ENCODE peak calls at places on chromosomes 7 and 10, in nine cellular contexts. J is spleen, I is Peyer's patch, L is prostate gland, T is H1, S is upper lobe of left lung, K is IMR-90, F is adrenal gland, G is K562. W is an unnamed sample. For H3K36me3, the result is how much of the 10 kb centered on the place peaks cover.

GRCh38 chr10:79239275-79239779 is 107.9 kb upstream of the PPIF start:
- DNase-seq in L (no peak), T (peak), F (peak), J (peak), K (peak), G (peak), S (peak), I (no peak), W (peak)

GRCh38 chr10:45160266-45160665 is 155.1 kb downstream of the OR13A1 start:
- DNase-seq in I (no peak), G (no peak), K (peak), F (no peak), L (no peak), J (no peak), S (no peak), T (no peak), W (no peak)

GRCh38 chr10:48649349-48649944 is 35.2 kb upstream of the WDFY4 start:
- DNase-seq in K (no peak), I (no peak), G (no peak), S (no peak), J (no peak), F (no peak), L (no peak), T (peak), W (no peak)

GRCh38 chr10:21364196-21365114 is 161.0 kb downstream of the SKIDA1 start:
- DNase-seq in I (no peak), S (no peak), G (no peak), T (peak), F (no peak), K (peak), L (no peak), J (no peak), W (no peak)

GRCh38 chr10:58967551-58968418 is 208.7 kb upstream of the PHYHIPL start:
- DNase-seq in F (no peak), K (no peak), I (peak), G (no peak), L (peak), J (no peak), S (no peak), T (peak), W (no peak)

GRCh38 chr7:118372530-118372929 is 148.0 kb downstream of the ANKRD7 start:
- DNase-seq in T (no peak), F (no peak), J (no peak), G (peak), L (no peak), K (no peak), I (no peak), S (no peak), W (no peak)

GRCh38 chr10:52568309-52568708 is 204.3 kb downstream of the MBL2 start:
- DNase-seq in F (no peak), T (no peak), K (peak), J (no peak), L (no peak), I (no peak), S (no peak), G (no peak), W (no peak)

GRCh38 chr7:28142650-28143049 is 37.9 kb downstream of the JAZF1 start:
- DNase-seq in L (no peak), I (no peak), F (no peak), K (no peak), T (no peak), G (no peak), S (no peak), J (no peak), W (no peak)

GRCh38 chr10:69572159-69573055 is 815 bp downstream of the NEUROG3 start:
- DNase-seq in G (no peak), K (peak), I (no peak), L (no peak), S (no peak), T (peak), J (no peak), F (no peak), W (no peak)

GRCh38 chr10:74282151-74282852 is 131.3 kb downstream of the ADK start:
- DNase-seq in K (peak), L (no peak), S (no peak), F (no peak), T (no peak), J (no peak), G (no peak), I (no peak), W (no peak)

GRCh38 chr7:78576196-78576595 is 777.6 kb downstream of the PHTF2 start:
- DNase-seq in F (no peak), I (no peak), L (no peak), T (no peak), K (peak), S (no peak), J (no peak), G (no peak), W (no peak)

GRCh38 chr7:132947011-132947410 is 134.9 kb downstream of the CHCHD3 start:
- DNase-seq in S (no peak), T (no peak), G (no peak), I (no peak), F (no peak), K (no peak), J (no peak), L (no peak), W (no peak)

GRCh38 chr7:115906690-115907089 is 123.9 kb downstream of the TFEC start:
- DNase-seq in K (no peak), J (no peak), T (no peak), F (no peak), L (no peak), I (no peak), S (no peak), G (no peak), W (no peak)

GRCh38 chr10:71033396-71033980 is 145.1 kb upstream of the PCBD1 start:
- DNase-seq in F (no peak), J (peak), S (no peak), I (peak), K (no peak), G (no peak), T (no peak), L (no peak), W (no peak)

GRCh38 chr10:4549254-4549653 is 276.8 kb upstream of the AKR1E2 start:
- DNase-seq in T (no peak), S (no peak), G (peak), I (no peak), F (no peak), L (no peak), J (no peak), K (no peak), W (no peak)

GRCh38 chr10:73788864-73789658 is 3.7 kb downstream of the ZSWIM8 start:
- DNase-seq in K (no peak), G (no peak), F (no peak), J (no peak), L (no peak), T (no peak), I (no peak), S (no peak), W (no peak)

GRCh38 chr7:41567350-41568114 is 135.4 kb downstream of the INHBA start:
- DNase-seq in I (no peak), J (no peak), F (no peak), S (no peak), T (no peak), G (no peak), K (peak), L (no peak), W (no peak)

GRCh38 chr7:118288098-118288497 is 63.6 kb downstream of the ANKRD7 start:
- DNase-seq in J (no peak), F (no peak), K (no peak), L (no peak), G (no peak), I (no peak), S (no peak), T (no peak), W (no peak)

GRCh38 chr7:14839307-14839706 is 63.2 kb downstream of the DGKB start:
- DNase-seq in F (no peak), G (no peak), I (no peak), K (no peak), S (no peak), L (no peak), T (no peak), J (no peak), W (no peak)

GRCh38 chr10:92891885-92892705 is 43.8 kb downstream of the EXOC6 start:
- DNase-seq in L (peak), F (peak), K (peak), G (peak), S (no peak), I (peak), T (no peak), J (no peak), W (no peak)

GRCh38 chr7:158805937-158806336 is 23.4 kb downstream of the ESYT2 start:
- DNase-seq in J (no peak), G (no peak), L (no peak), I (no peak), S (no peak), T (peak), K (no peak), F (no peak), W (no peak)

GRCh38 chr7:23205861-23206510 is 24.1 kb downstream of the NUP42 start:
- DNase-seq in G (no peak), F (no peak), J (no peak), T (no peak), K (no peak), L (no peak), S (no peak), I (no peak), W (no peak)

GRCh38 chr10:45408421-45409319 is 34.7 kb downstream of the ALOX5 start:
- DNase-seq in I (no peak), K (no peak), S (no peak), T (no peak), F (no peak), J (peak), L (no peak), G (peak), W (no peak)

GRCh38 chr7:147498081-147498480 is 1092.5 kb upstream of the C7orf33 start:
- DNase-seq in G (no peak), T (no peak), S (no peak), K (peak), I (no peak), F (no peak), J (no peak), L (no peak), W (no peak)

GRCh38 chr10:107436568-107436967 is 272.1 kb upstream of the SORCS1 start:
- DNase-seq in K (no peak), T (no peak), G (no peak), S (no peak), J (no peak), F (no peak), L (no peak), I (no peak), W (no peak)

GRCh38 chr10:85614981-85615380 is 751.6 kb downstream of the GRID1 start:
- DNase-seq in T (peak), F (no peak), G (no peak), J (no peak), L (no peak), S (no peak), K (no peak), I (no peak), W (no peak)

GRCh38 chr7:133386204-133386603 is 133.3 kb downstream of the EXOC4 start:
- DNase-seq in T (no peak), G (no peak), L (no peak), F (no peak), I (no peak), S (no peak), K (no peak), J (no peak), W (no peak)

GRCh38 chr10:92699518-92700272 is 9.9 kb downstream of the HHEX start:
- DNase-seq in L (no peak), K (peak), F (peak), G (peak), S (peak), I (no peak), J (peak), T (peak), W (no peak)

GRCh38 chr10:34748357-34748756 is 66.7 kb downstream of the PARD3 start:
- DNase-seq in I (no peak), T (no peak), K (no peak), F (no peak), L (no peak), G (no peak), J (no peak), S (no peak), W (no peak)

GRCh38 chr10:30038961-30039536 is 20.3 kb downstream of the JCAD start:
- DNase-seq in K (no peak), G (no peak), J (no peak), F (no peak), I (no peak), S (no peak), T (no peak), L (no peak), W (no peak)

GRCh38 chr10:43793714-43794113 is 145.0 kb upstream of the ZNF32 start:
- DNase-seq in J (no peak), F (no peak), L (no peak), I (no peak), K (peak), T (no peak), S (no peak), G (no peak), W (no peak)

GRCh38 chr10:75283150-75284096 is 47.7 kb upstream of the COMTD1 start:
- DNase-seq in F (peak), G (peak), T (peak), L (peak), I (no peak), J (no peak), K (peak), S (no peak), W (no peak)

GRCh38 chr10:114271014-114271778 is 32.1 kb downstream of the VWA2 start:
- DNase-seq in I (no peak), F (no peak), S (no peak), L (peak), K (no peak), J (no peak), T (no peak), G (no peak), W (no peak)

GRCh38 chr7:71904486-71904885 is 507.7 kb downstream of the CALN1 start:
- DNase-seq in S (no peak), T (no peak), J (no peak), I (no peak), F (no peak), K (no peak), G (no peak), L (no peak), W (no peak)

GRCh38 chr7:117095055-117095454 is 141.8 kb downstream of the ST7 start:
- DNase-seq in J (no peak), I (no peak), K (no peak), G (no peak), L (no peak), S (no peak), T (no peak), F (no peak), W (no peak)

GRCh38 chr7:102286237-102287081 is at the start of gene SH2B2:
- DNase-seq in L (peak), G (peak), I (peak), T (peak), F (peak), S (peak), K (peak), J (peak), W (peak)

GRCh38 chr7:29270579-29270978 is 76.0 kb downstream of the CHN2 start:
- DNase-seq in S (no peak), F (no peak), J (no peak), G (no peak), L (no peak), K (no peak), T (no peak), I (no peak), W (no peak)

GRCh38 chr7:148436571-148436970 is 154.0 kb upstream of the C7orf33 start:
- DNase-seq in G (no peak), F (no peak), I (no peak), J (no peak), S (no peak), L (no peak), K (no peak), T (no peak), W (no peak)

DNA sequence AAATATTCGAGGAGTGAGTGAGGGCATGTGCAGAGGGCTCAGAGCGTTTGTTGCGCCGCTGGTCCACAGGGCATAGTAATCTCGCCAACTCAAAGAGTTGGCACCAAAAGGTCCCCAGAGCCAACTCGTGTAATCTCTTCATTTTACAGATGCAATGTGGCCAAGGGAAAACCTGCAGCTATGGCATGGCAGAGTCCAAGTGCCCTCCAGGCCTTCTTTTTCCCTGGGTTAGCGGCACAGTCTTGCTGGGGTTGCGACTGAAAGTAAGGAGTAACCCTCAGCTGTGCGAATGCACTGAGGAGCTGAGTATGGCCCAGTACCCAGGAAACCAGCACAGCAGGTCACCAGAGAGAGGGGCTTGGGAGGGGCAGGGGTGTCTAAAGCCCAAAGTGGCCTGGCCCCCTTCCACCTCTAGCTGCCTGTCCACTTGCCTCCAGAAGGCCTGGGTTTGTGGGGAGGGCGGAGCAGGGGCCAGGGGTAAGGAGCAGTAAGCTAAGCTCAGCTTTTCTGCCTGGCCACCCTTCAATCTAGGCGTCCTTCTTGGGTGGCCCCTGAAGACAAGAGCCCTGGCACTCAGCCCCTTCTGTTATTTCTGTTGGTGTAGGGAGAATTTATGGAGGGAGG is 3.3 kb upstream of the GAD2 start:
- DNase-seq in J (no peak), L (no peak), T (peak), K (no peak), S (no peak), F (no peak), G (no peak), I (no peak), W (no peak)
- H3K4me3 ChIP-seq in J (no peak), L (no peak), T (no peak), K (no peak), S (no peak), F (no peak), G (no peak), I (no peak), W (no peak)

DNA sequence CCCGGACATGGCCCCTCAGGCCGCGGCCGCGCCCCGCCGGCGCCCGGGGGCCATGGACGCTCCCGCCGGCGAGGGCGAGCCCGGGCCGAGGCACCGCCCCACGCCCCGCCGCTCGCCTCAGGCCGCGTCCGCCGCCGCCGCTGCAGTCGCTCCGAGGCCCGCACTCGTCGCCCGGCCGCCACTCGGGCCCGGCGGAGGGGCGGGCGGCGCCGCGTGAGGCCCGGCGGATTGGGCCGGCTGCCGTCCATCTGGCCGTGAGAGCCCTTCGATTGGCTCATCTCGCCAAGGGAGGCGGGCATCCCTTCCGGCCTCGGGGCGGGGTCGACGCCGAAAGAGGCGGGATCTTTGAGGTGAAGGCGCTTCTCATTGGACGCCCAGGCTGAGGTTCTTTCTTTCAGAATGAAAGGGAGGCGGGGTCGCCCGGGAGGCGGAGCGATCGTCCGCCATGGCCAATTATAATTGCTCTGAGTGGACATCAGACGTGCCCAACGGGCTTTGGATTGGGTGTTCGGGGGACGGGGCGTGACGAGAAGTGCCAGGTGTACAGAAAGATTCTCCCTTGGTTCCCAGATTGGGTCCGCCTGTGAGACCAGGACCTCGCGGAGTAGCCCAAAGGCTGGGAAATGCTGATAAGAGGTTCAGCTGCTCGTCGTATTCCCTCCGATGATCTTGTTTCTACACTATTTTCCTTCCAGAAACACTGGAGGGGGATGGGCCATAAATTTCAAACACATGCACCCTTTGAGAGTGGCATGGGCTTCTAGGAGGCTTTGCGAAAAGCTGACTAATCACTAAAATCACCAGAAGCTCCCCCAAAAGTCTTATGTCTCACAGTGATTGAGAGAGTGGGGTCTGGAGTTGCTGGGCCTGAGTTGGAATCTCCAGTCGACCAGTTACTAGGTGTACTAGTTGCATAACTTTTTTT is at the start of gene GNA12:
- DNase-seq in L (peak), T (peak), I (peak), J (peak), F (peak), G (peak), S (peak), K (peak), W (peak)
- TF ChIP-seq POLR2A in L (peak), T (peak), I (peak), J (no peak), F (peak), G (no peak), S (no peak), K (no peak), W (peak)

GRCh38 chr7:139597028-139597427 is 73.5 kb downstream of the CLEC2L start:
- DNase-seq in T (no peak), F (no peak), G (no peak), L (no peak), S (no peak), K (no peak), I (no peak), J (no peak), W (no peak)
- H3K36me3 ChIP-seq in T (under half), F (under half), G (under half), L (under half), S (half or more), K (half or more), I (half or more), J (half or more), W (under half)

GRCh38 chr7:84136809-84137208 is 57.8 kb downstream of the SEMA3A start:
- DNase-seq in T (no peak), L (no peak), S (no peak), G (no peak), K (no peak), I (no peak), J (no peak), F (no peak), W (no peak)

GRCh38 chr7:84134169-84134568 is 60.4 kb downstream of the SEMA3A start:
- DNase-seq in I (no peak), F (no peak), G (no peak), J (no peak), K (no peak), T (no peak), S (no peak), L (no peak), W (no peak)

GRCh38 chr7:84137812-84138211 is 56.8 kb downstream of the SEMA3A start:
- DNase-seq in F (no peak), L (no peak), J (no peak), T (no peak), G (no peak), K (peak), I (no peak), S (no peak), W (no peak)

GRCh38 chr7:84139986-84140729 is 54.4 kb downstream of the SEMA3A start:
- DNase-seq in T (no peak), L (no peak), S (no peak), G (no peak), F (no peak), K (peak), J (no peak), I (no peak), W (no peak)

GRCh38 chr7:84136336-84136735 is 58.3 kb downstream of the SEMA3A start:
- DNase-seq in S (no peak), J (no peak), G (no peak), F (no peak), L (no peak), T (no peak), I (no peak), K (no peak), W (no peak)
- H3K4me3 ChIP-seq in S (no peak), J (no peak), G (no peak), F (no peak), L (no peak), T (no peak), I (no peak), K (no peak), W (no peak)

GRCh38 chr10:111114931-111115500 is 38.2 kb downstream of the ADRA2A start:
- DNase-seq in J (no peak), T (no peak), F (no peak), L (no peak), I (no peak), S (no peak), K (no peak), G (no peak), W (no peak)

GRCh38 chr10:111113238-111113960 is 36.6 kb downstream of the ADRA2A start:
- DNase-seq in L (no peak), S (no peak), F (no peak), G (no peak), J (no peak), K (no peak), T (no peak), I (no peak), W (no peak)

GRCh38 chr10:111112333-111112732 is 35.5 kb downstream of the ADRA2A start:
- DNase-seq in S (no peak), L (no peak), T (no peak), I (no peak), G (no peak), J (no peak), F (no peak), K (no peak), W (no peak)

GRCh38 chr10:111116211-111116610 is 39.4 kb downstream of the ADRA2A start:
- DNase-seq in G (no peak), L (no peak), J (no peak), S (no peak), I (no peak), F (no peak), T (no peak), K (no peak), W (no peak)

GRCh38 chr10:111113961-111114830 is 37.4 kb downstream of the ADRA2A start:
- DNase-seq in K (no peak), J (no peak), S (no peak), F (no peak), I (no peak), L (no peak), G (no peak), T (no peak), W (no peak)
- TF ChIP-seq POLR2A in K (no peak), J (no peak), S (no peak), F (no peak), I (no peak), L (no peak), G (no peak), T (no peak), W (no peak)

GRCh38 chr7:131546126-131546525 is 10.3 kb downstream of the PODXL start:
- DNase-seq in K (no peak), T (no peak), I (no peak), F (no peak), J (peak), L (no peak), G (peak), S (peak), W (no peak)
- H3K36me3 ChIP-seq in K (under half), T (half or more), I (under half), F (under half), J (under half), L (under half), G (under half), S (under half), W (under half)

W was measured in tibial nerve.